ENCODE peak calls at places on chromosomes 7 and 10, in six cellular contexts. F is neural progenitor cell, C is prostate gland, W is endodermal cell, O is uterus, I is A549. E is an unnamed sample.

GRCh38 chr10:6037422-6037821 is 24.7 kb downstream of the IL2RA start:
- DNase-seq in F (no peak), C (no peak), W (peak; percentile 23), O (no peak), I (no peak), E (no peak)

GRCh38 chr10:122510326-122510725 is 49.0 kb downstream of the HTRA1 start:
- DNase-seq in F (no peak), C (peak; percentile 48), W (no peak), O (no peak), I (no peak), E (no peak)

GRCh38 chr7:16609842-16610450 is 35.6 kb downstream of the ANKMY2 start:
- DNase-seq in F (no peak), C (no peak), W (no peak), O (no peak), I (no peak), E (no peak)

GRCh38 chr7:79454325-79454960 is 976 bp upstream of the MAGI2 start:
- DNase-seq in F (peak; percentile 71), C (peak; percentile 26), W (peak; percentile 78), O (peak; percentile 37), I (no peak), E (no peak)

GRCh38 chr7:103048833-103049232 is 25.8 kb downstream of the FBXL13 start:
- DNase-seq in F (peak; percentile 57), C (no peak), W (no peak), O (no peak), I (no peak), E (no peak)

GRCh38 chr10:103677486-103677885 is 177.9 kb downstream of the SH3PXD2A start:
- DNase-seq in F (no peak), C (no peak), W (no peak), O (no peak), I (no peak), E (no peak)

GRCh38 chr7:81284576-81284975 is 365.7 kb upstream of the SEMA3C start:
- DNase-seq in F (no peak), C (no peak), W (no peak), O (no peak), I (no peak), E (no peak)

GRCh38 chr10:11683529-11684320 is 58.5 kb upstream of the ECHDC3 start:
- DNase-seq in F (no peak), C (peak; percentile 33), W (no peak), O (no peak), I (no peak), E (no peak)

GRCh38 chr10:69845574-69846251 is 44.0 kb downstream of the COL13A1 start:
- DNase-seq in F (no peak), C (peak; percentile 74), W (no peak), O (peak; percentile 46), I (no peak), E (no peak)

GRCh38 chr10:7239312-7239985 is 171.4 kb downstream of the SFMBT2 start:
- DNase-seq in F (no peak), C (no peak), W (no peak), O (no peak), I (no peak), E (no peak)

GRCh38 chr10:129389194-129389593 is 77.8 kb upstream of the MGMT start:
- DNase-seq in F (no peak), C (no peak), W (no peak), O (no peak), I (no peak), E (no peak)

GRCh38 chr10:32983333-32983909 is 25.4 kb upstream of the ITGB1 start:
- DNase-seq in F (no peak), C (no peak), W (peak; percentile 66), O (peak; percentile 60), I (peak; percentile 72), E (no peak)

GRCh38 chr10:7033031-7033430 is 377.8 kb downstream of the SFMBT2 start:
- DNase-seq in F (no peak), C (no peak), W (no peak), O (no peak), I (no peak), E (no peak)

GRCh38 chr10:4131407-4132215 is 346.6 kb upstream of the KLF6 start:
- DNase-seq in F (no peak), C (no peak), W (no peak), O (no peak), I (no peak), E (no peak)

GRCh38 chr7:66524738-66525137 is 103.9 kb upstream of the KCTD7 start:
- DNase-seq in F (no peak), C (no peak), W (no peak), O (no peak), I (no peak), E (no peak)

GRCh38 chr10:95275726-95276366 is 15.0 kb downstream of the PDLIM1 start:
- DNase-seq in F (no peak), C (peak; percentile 36), W (no peak), O (no peak), I (no peak), E (no peak)

GRCh38 chr10:72334196-72334831 is 20.4 kb downstream of the DNAJB12 start:
- DNase-seq in F (peak; percentile 87), C (no peak), W (peak; percentile 78), O (no peak), I (no peak), E (no peak)

GRCh38 chr10:31063839-31064238 is 32.2 kb upstream of the ZNF438 start:
- DNase-seq in F (no peak), C (no peak), W (no peak), O (no peak), I (no peak), E (no peak)

GRCh38 chr7:31707089-31707488 is 20.1 kb downstream of the PPP1R17 start:
- DNase-seq in F (no peak), C (no peak), W (no peak), O (no peak), I (no peak), E (no peak)

GRCh38 chr10:17213646-17214349 is 12.3 kb upstream of the TRDMT1 start:
- DNase-seq in F (no peak), C (no peak), W (no peak), O (no peak), I (no peak), E (no peak)

DNA sequence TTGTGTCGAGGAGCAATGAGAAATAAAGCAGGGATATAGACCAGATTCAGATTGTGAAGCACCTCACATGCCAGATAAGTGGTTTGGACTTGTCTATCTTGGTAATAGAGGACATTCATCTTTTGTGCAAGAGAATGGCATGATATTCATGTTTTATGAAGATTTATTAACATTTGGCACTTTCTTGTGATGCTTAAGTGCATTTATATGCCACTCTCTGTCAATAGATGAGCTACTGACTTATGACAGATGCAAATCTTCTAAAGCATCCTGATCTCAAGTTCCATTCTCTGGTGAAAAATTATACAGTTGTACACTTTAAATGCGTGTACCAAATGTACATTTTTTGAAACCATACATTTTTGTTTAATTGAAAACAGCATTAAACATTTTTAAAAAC is 415.3 kb downstream of the SORCS3 start:
- DNase-seq in F (no peak), C (no peak), W (no peak), O (no peak), I (no peak), E (no peak)
- H3K27ac ChIP-seq in F (no peak overlapping the region), C (no peak overlapping the region), W (no peak overlapping the region), O (no peak overlapping the region), I (no peak overlapping the region), E (no peak overlapping the region)

DNA sequence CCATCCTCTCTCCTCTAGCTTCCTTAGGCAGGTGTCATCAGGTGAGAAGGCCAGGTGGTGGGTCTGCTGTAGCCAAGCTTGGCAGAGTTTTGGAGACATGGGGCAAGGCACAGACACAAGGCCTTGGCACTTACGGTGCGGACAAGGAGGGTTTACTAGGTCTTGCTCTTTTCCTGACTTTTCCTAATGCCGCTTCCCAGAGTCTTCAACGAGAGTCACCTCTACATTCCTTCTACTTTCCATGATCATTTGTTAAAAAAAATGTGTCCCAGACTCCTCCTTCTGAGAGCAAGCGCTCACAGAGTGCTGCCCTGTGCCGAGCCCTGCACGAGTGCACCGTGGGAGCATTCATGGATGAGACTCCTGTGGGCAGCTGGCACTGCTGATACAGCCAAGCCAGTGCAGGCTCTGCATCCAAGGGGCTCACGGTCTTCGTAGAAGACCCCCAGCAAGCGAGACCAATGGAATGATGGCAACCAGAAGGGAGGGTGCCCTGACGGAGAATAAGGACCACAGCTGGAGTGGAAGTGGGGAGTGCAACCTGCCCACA is 243.0 kb upstream of the MKI67 start:
- DNase-seq in F (no peak), C (no peak), W (no peak), O (no peak), I (no peak), E (no peak)
- H3K9me3 ChIP-seq in F (no peaks in the 10 kb centered on the region), C (no peaks in the 10 kb centered on the region), W (no peaks in the 10 kb centered on the region), O (no peaks in the 10 kb centered on the region), I (no peaks in the 10 kb centered on the region), E (no peaks in the 10 kb centered on the region)

GRCh38 chr7:37445064-37445723 is 3.5 kb downstream of the ELMO1 start:
- DNase-seq in F (no peak), C (no peak), W (no peak), O (no peak), I (no peak), E (no peak)

GRCh38 chr7:37448057-37448636 is 517 bp downstream of the ELMO1 start:
- DNase-seq in F (peak; percentile 65), C (no peak), W (peak; percentile 73), O (no peak), I (peak; percentile 10), E (no peak)

GRCh38 chr7:37446371-37446770 is 2.3 kb downstream of the ELMO1 start:
- DNase-seq in F (no peak), C (no peak), W (no peak), O (no peak), I (no peak), E (no peak)

GRCh38 chr7:37448637-37449331 is at the start of gene ELMO1:
- DNase-seq in F (peak; percentile 92), C (peak; percentile 45), W (peak; percentile 93), O (peak; percentile 46), I (peak; percentile 76), E (peak; percentile 70)

DNA sequence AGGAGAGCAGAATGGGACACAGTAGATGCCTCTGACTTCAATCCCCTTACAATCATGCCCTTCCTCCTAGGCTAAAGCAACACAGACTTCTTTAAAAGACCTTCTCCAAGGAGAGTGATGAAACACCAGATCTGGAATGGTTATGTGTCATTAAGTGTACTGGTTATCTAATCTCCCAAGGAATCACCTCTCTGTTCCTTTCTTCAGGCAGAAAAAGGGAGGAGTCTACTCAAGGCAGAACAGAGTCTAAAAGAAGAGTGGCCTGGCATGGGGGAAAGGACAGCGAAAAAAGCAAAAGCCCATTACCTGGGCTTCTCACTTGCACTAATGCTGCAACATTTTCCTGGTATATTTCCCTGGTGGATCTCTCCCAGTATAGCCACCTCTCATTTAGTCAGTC is 2.9 kb downstream of the ELMO1 start:
- DNase-seq in F (no peak), C (no peak), W (no peak), O (no peak), I (no peak), E (no peak)
- TF ChIP-seq CTCF in F (no peak), C (no peak), W (no peak), O (no peak), I (no peak), E (no peak)

DNA sequence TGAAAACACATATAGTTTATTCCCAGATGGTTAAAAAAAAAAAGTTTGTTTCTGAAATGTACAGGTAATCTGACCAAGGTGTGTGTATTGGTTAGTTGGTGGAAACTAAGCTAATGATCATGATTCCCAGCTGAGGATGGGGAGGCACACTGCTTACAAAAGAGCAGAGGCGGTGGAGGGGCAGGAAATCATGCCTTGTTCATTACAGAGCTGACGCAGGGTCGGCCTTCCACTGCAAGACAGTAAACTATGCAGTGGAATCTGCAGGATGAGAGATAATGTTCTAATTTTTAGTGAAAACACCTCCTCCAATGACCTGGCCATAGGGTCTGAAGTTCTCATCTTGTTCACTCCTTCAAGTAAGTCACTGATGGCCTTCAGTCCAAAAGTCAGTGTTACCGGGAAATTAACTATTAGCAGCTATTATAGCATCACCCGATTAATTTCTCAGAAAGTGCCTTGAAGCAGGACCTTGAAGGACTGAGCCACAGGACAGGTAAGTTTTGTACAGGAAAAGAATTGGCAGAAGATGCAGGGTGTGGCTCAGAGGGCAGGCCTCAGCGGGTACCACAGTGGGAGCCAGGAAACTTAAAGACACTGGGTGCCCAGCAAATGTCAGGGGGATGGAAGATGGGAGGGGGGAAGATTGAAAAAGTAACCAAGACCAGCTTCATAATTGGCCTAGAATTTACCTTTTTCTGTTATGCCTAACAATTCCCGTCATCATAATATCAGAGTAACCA is 36.0 kb downstream of the MYOF start:
- DNase-seq in F (no peak), C (peak; percentile 79), W (no peak), O (peak; percentile 12), I (no peak), E (no peak)
- H3K27ac ChIP-seq in F (no peak overlapping the region), C (peak overlapping the region; percentile 96), W (peak overlapping the region; percentile 59), O (peak overlapping the region; percentile 100), I (peak overlapping the region; percentile 97), E (no peak overlapping the region)

E was measured in CD4-positive, alpha-beta T cell.